ENCODE peak calls at places on chromosome 1, in ten cellular contexts. S is substantia nigra; C is progenitor cell of endocrine pancreas; U is HFF-Myc; Z is activated CD8-positive, alpha-beta T cell treated with anti-CD3 and anti-CD28 coated beads for 36 hours; J is aorta; A is GM04504; E is amniotic stem cell; Q is GM12891; F is adrenal gland. P is an unnamed sample.

GRCh38 chr1:108079550-108079949 is 114.6 kb upstream of the VAV3 start:
- DNase-seq in S (no peak), C (no peak), U (no peak), Z (peak), J (no peak), A (no peak), E (no peak), Q (no peak), F (no peak), P (no peak)

GRCh38 chr1:171858701-171859100 is 17.4 kb downstream of the DNM3 start:
- DNase-seq in S (no peak), C (no peak), U (no peak), Z (no peak), J (no peak), A (no peak), E (no peak), Q (no peak), F (no peak), P (no peak)

GRCh38 chr1:204523605-204524215 is 7.5 kb downstream of the MDM4 start:
- DNase-seq in S (no peak), C (no peak), U (no peak), Z (peak), J (no peak), A (no peak), E (no peak), Q (no peak), F (no peak), P (no peak)

GRCh38 chr1:228066891-228067654 is 15.4 kb upstream of the ARF1 start:
- DNase-seq in S (no peak), C (no peak), U (no peak), Z (no peak), J (peak), A (no peak), E (no peak), Q (no peak), F (no peak), P (no peak)

GRCh38 chr1:184635347-184636155 is 119.1 kb downstream of the EDEM3 start:
- DNase-seq in S (no peak), C (no peak), U (no peak), Z (no peak), J (no peak), A (no peak), E (no peak), Q (no peak), F (no peak), P (no peak)

GRCh38 chr1:170318736-170319135 is 173.0 kb downstream of the NTMT2 start:
- DNase-seq in S (no peak), C (no peak), U (no peak), Z (no peak), J (no peak), A (no peak), E (no peak), Q (no peak), F (no peak), P (no peak)

GRCh38 chr1:161088587-161089110 is 709 bp downstream of the NECTIN4 start:
- DNase-seq in S (no peak), C (no peak), U (no peak), Z (no peak), J (no peak), A (no peak), E (no peak), Q (no peak), F (no peak), P (no peak)

GRCh38 chr1:242184955-242185354 is 186.1 kb upstream of the MAP1LC3C start:
- DNase-seq in S (no peak), C (no peak), U (no peak), Z (no peak), J (no peak), A (no peak), E (no peak), Q (no peak), F (no peak), P (no peak)

GRCh38 chr1:230822092-230822581 is 46.2 kb downstream of the C1orf198 start:
- DNase-seq in S (no peak), C (no peak), U (peak), Z (no peak), J (no peak), A (peak), E (no peak), Q (no peak), F (no peak), P (no peak)

GRCh38 chr1:103101399-103101798 is 6.9 kb downstream of the COL11A1 start:
- DNase-seq in S (no peak), C (no peak), U (no peak), Z (no peak), J (no peak), A (no peak), E (no peak), Q (no peak), F (no peak), P (no peak)

GRCh38 chr1:40218333-40218732 is 29.4 kb upstream of the TMCO2 start:
- DNase-seq in S (no peak), C (no peak), U (no peak), Z (no peak), J (no peak), A (no peak), E (no peak), Q (no peak), F (no peak), P (no peak)

GRCh38 chr1:2109581-2110021 is 59.4 kb downstream of the PRKCZ start:
- DNase-seq in S (no peak), C (no peak), U (no peak), Z (no peak), J (peak), A (no peak), E (no peak), Q (no peak), F (no peak), P (no peak)

GRCh38 chr1:178091986-178092745 is 1.7 kb upstream of the RASAL2 start:
- DNase-seq in S (no peak), C (no peak), U (no peak), Z (no peak), J (no peak), A (no peak), E (peak), Q (no peak), F (no peak), P (no peak)

GRCh38 chr1:228830185-228830953 is 95.1 kb downstream of the RHOU start:
- DNase-seq in S (no peak), C (no peak), U (no peak), Z (no peak), J (no peak), A (no peak), E (no peak), Q (no peak), F (no peak), P (no peak)

GRCh38 chr1:220942278-220942677 is 63.0 kb downstream of the HLX start:
- DNase-seq in S (no peak), C (no peak), U (no peak), Z (no peak), J (no peak), A (no peak), E (no peak), Q (no peak), F (no peak), P (no peak)

GRCh38 chr1:235996048-235996785 is 68.7 kb downstream of the NID1 start:
- DNase-seq in S (no peak), C (no peak), U (no peak), Z (no peak), J (no peak), A (no peak), E (no peak), Q (no peak), F (no peak), P (no peak)

GRCh38 chr1:246786606-246787238 is 62.5 kb downstream of the SCCPDH start:
- DNase-seq in S (no peak), C (no peak), U (no peak), Z (no peak), J (no peak), A (no peak), E (no peak), Q (no peak), F (no peak), P (no peak)

GRCh38 chr1:238409191-238409846 is 518.6 kb upstream of the ZP4 start:
- DNase-seq in S (no peak), C (no peak), U (no peak), Z (no peak), J (no peak), A (peak), E (peak), Q (no peak), F (no peak), P (no peak)

GRCh38 chr1:29457496-29458368 is 221.4 kb downstream of the PTPRU start:
- DNase-seq in S (no peak), C (no peak), U (no peak), Z (no peak), J (peak), A (no peak), E (no peak), Q (no peak), F (no peak), P (no peak)

GRCh38 chr1:65425697-65426096 is 5.2 kb downstream of the LEPR start:
- DNase-seq in S (no peak), C (no peak), U (peak), Z (no peak), J (no peak), A (peak), E (no peak), Q (no peak), F (no peak), P (peak)

GRCh38 chr1:48675251-48675650 is 101.4 kb downstream of the BEND5 start:
- DNase-seq in S (no peak), C (no peak), U (no peak), Z (no peak), J (no peak), A (no peak), E (no peak), Q (no peak), F (no peak), P (no peak)

GRCh38 chr1:203360772-203361171 is 9.8 kb upstream of the FMOD start:
- DNase-seq in S (no peak), C (no peak), U (no peak), Z (no peak), J (no peak), A (no peak), E (no peak), Q (no peak), F (no peak), P (no peak)

GRCh38 chr1:30386145-30386926 is 337.0 kb downstream of the MATN1 start:
- DNase-seq in S (no peak), C (no peak), U (no peak), Z (no peak), J (peak), A (no peak), E (no peak), Q (no peak), F (no peak), P (no peak)

GRCh38 chr1:185775505-185775904 is 41.3 kb downstream of the HMCN1 start:
- DNase-seq in S (no peak), C (no peak), U (no peak), Z (no peak), J (no peak), A (no peak), E (no peak), Q (no peak), F (no peak), P (no peak)

GRCh38 chr1:45205910-45206721 is at the start of gene ZSWIM5:
- DNase-seq in S (peak), C (peak), U (no peak), Z (peak), J (peak), A (no peak), E (no peak), Q (peak), F (peak), P (no peak)

GRCh38 chr1:153194331-153195050 is 8.7 kb upstream of the LELP1 start:
- DNase-seq in S (no peak), C (no peak), U (no peak), Z (no peak), J (no peak), A (no peak), E (no peak), Q (no peak), F (no peak), P (no peak)

GRCh38 chr1:160169553-160170399 is 18.4 kb downstream of the ATP1A4 start:
- DNase-seq in S (no peak), C (no peak), U (no peak), Z (peak), J (no peak), A (no peak), E (no peak), Q (peak), F (no peak), P (no peak)

GRCh38 chr1:42936309-42937078 is 22.2 kb downstream of the SLC2A1 start:
- DNase-seq in S (no peak), C (no peak), U (no peak), Z (peak), J (peak), A (peak), E (no peak), Q (no peak), F (no peak), P (no peak)

GRCh38 chr1:7379445-7379971 is 391.6 kb upstream of the VAMP3 start:
- DNase-seq in S (no peak), C (no peak), U (peak), Z (no peak), J (peak), A (peak), E (peak), Q (no peak), F (no peak), P (no peak)

GRCh38 chr1:227315500-227316346 is 2.6 kb downstream of the CDC42BPA start:
- DNase-seq in S (no peak), C (no peak), U (no peak), Z (no peak), J (no peak), A (no peak), E (peak), Q (no peak), F (peak), P (no peak)

GRCh38 chr1:178688244-178688643 is 36.8 kb upstream of the RALGPS2 start:
- DNase-seq in S (no peak), C (no peak), U (no peak), Z (no peak), J (no peak), A (peak), E (no peak), Q (no peak), F (no peak), P (no peak)

P was measured in Panc1.